ENCODE peak calls at places on chromosome 2, in ten cellular contexts. Q, G, K, M, J, C, I, R, L and U are unnamed samples.

GRCh38 chr2:197858607-197859140 is 54.3 kb downstream of the PLCL1 start:
- DNase-seq in L (no peak), G (no peak), K (no peak), Q (no peak), C (no peak), R (no peak), M (no peak), J (no peak), I (no peak), U (no peak)

GRCh38 chr2:236889791-236890704 is 195.6 kb upstream of the COPS8 start:
- DNase-seq in C (no peak), R (no peak), J (no peak), M (no peak), Q (no peak), I (no peak), G (no peak), L (no peak), K (no peak), U (no peak)

GRCh38 chr2:224401641-224402342 is at the start of gene FAM124B:
- DNase-seq in G (peak), L (no peak), Q (no peak), R (no peak), M (no peak), K (peak), J (peak), C (no peak), I (peak), U (no peak)

GRCh38 chr2:28231110-28231621 is 161.5 kb upstream of the FOSL2 start:
- DNase-seq in G (no peak), R (no peak), M (no peak), L (no peak), I (peak), C (no peak), K (no peak), Q (no peak), J (no peak), U (peak)

GRCh38 chr2:134718956-134719814 is at the start of gene TMEM163:
- DNase-seq in K (no peak), Q (peak), I (no peak), R (peak), G (no peak), J (no peak), M (peak), L (peak), C (no peak), U (no peak)

GRCh38 chr2:160315337-160315736 is 115.3 kb upstream of the ITGB6 start:
- DNase-seq in K (no peak), I (peak), L (no peak), J (no peak), G (no peak), M (no peak), Q (no peak), C (no peak), R (no peak), U (peak)

GRCh38 chr2:219045937-219046550 is 4.7 kb upstream of the CFAP65 start:
- DNase-seq in Q (no peak), R (no peak), K (no peak), L (peak), J (no peak), I (no peak), C (no peak), M (no peak), G (peak), U (no peak)

GRCh38 chr2:112812318-112813042 is 24.1 kb downstream of the IL1B start:
- DNase-seq in K (peak), Q (no peak), M (no peak), L (no peak), J (no peak), I (peak), R (no peak), C (no peak), G (no peak), U (no peak)

GRCh38 chr2:69716555-69717120 is 25.3 kb upstream of the ANXA4 start:
- DNase-seq in Q (no peak), R (no peak), C (no peak), G (no peak), L (no peak), J (no peak), I (peak), M (no peak), K (no peak), U (peak)

GRCh38 chr2:24220534-24221281 is 45.9 kb downstream of the FAM228A start:
- DNase-seq in J (no peak), I (no peak), G (no peak), L (no peak), K (no peak), M (no peak), R (no peak), Q (no peak), C (no peak), U (no peak)

GRCh38 chr2:30683240-30683956 is 123.8 kb downstream of the CAPN13 start:
- DNase-seq in L (no peak), I (no peak), R (no peak), C (no peak), J (no peak), G (no peak), M (no peak), Q (no peak), K (no peak), U (no peak)

GRCh38 chr2:232562515-232563151 is 12.1 kb downstream of the EIF4E2 start:
- DNase-seq in M (no peak), I (no peak), K (no peak), R (no peak), C (no peak), J (no peak), G (no peak), L (no peak), Q (no peak), U (no peak)

GRCh38 chr2:237351796-237352195 is 62.2 kb downstream of the COL6A3 start:
- DNase-seq in G (no peak), C (no peak), I (no peak), L (no peak), R (no peak), J (no peak), Q (no peak), M (no peak), K (no peak), U (no peak)

GRCh38 chr2:239455436-239456203 is 54.8 kb upstream of the HDAC4 start:
- DNase-seq in K (no peak), M (no peak), G (no peak), C (no peak), J (no peak), R (no peak), I (no peak), L (no peak), Q (no peak), U (no peak)

GRCh38 chr2:10042301-10043161 is 819 bp upstream of the KLF11 start:
- DNase-seq in M (peak), L (peak), C (no peak), R (no peak), I (peak), G (no peak), K (no peak), J (peak), Q (no peak), U (peak)

GRCh38 chr2:231715988-231716616 is 7.8 kb downstream of the PTMA start:
- DNase-seq in Q (no peak), C (no peak), L (no peak), I (peak), R (no peak), M (no peak), G (no peak), K (no peak), J (no peak), U (no peak)

GRCh38 chr2:109659356-109660045 is 45.3 kb downstream of the SOWAHC start:
- DNase-seq in G (no peak), J (no peak), K (no peak), L (no peak), Q (no peak), I (no peak), M (no peak), R (no peak), C (no peak), U (no peak)

GRCh38 chr2:230849633-230850357 is 14.9 kb upstream of the ITM2C start:
- DNase-seq in L (peak), I (no peak), C (peak), Q (no peak), J (peak), G (no peak), R (no peak), K (no peak), M (peak), U (no peak)

GRCh38 chr2:19819097-19820065 is 82.4 kb downstream of the TTC32 start:
- DNase-seq in C (no peak), K (peak), Q (no peak), I (peak), L (no peak), J (no peak), G (no peak), M (no peak), R (no peak), U (peak)

GRCh38 chr2:145286716-145287115 is 766.8 kb upstream of the ZEB2 start:
- DNase-seq in I (no peak), L (no peak), K (no peak), J (no peak), G (no peak), C (no peak), R (no peak), Q (no peak), M (no peak), U (no peak)

GRCh38 chr2:15749460-15750432 is 158.1 kb downstream of the DDX1 start:
- DNase-seq in I (peak), C (no peak), G (no peak), R (no peak), K (no peak), M (no peak), L (no peak), J (no peak), Q (no peak), U (no peak)

GRCh38 chr2:191866675-191867506 is 20.0 kb upstream of the CAVIN2 start:
- DNase-seq in L (no peak), I (peak), R (no peak), Q (no peak), J (peak), K (peak), C (no peak), G (no peak), M (no peak), U (peak)

GRCh38 chr2:241123816-241124536 is 21.9 kb upstream of the MTERF4 start:
- DNase-seq in I (no peak), K (no peak), R (no peak), L (no peak), C (peak), J (peak), M (no peak), Q (no peak), G (no peak), U (no peak)

GRCh38 chr2:225995788-225996476 is 596.4 kb downstream of the NYAP2 start:
- DNase-seq in J (no peak), G (no peak), C (no peak), L (no peak), I (peak), M (no peak), R (no peak), K (no peak), Q (no peak), U (peak)

GRCh38 chr2:6999161-6999877 is 82.1 kb downstream of the RNF144A start:
- DNase-seq in C (no peak), R (no peak), L (no peak), G (peak), I (no peak), K (no peak), Q (no peak), M (no peak), J (no peak), U (no peak)

GRCh38 chr2:99960724-99961566 is 181.4 kb downstream of the AFF3 start:
- DNase-seq in Q (no peak), M (no peak), L (no peak), I (no peak), R (no peak), J (no peak), C (no peak), K (no peak), G (no peak), U (no peak)

GRCh38 chr2:143632751-143633374 is 503.6 kb downstream of the ARHGAP15 start:
- DNase-seq in I (no peak), R (peak), C (no peak), M (no peak), L (no peak), G (no peak), J (no peak), K (no peak), Q (no peak), U (no peak)

GRCh38 chr2:147433822-147434221 is 411.0 kb upstream of the ACVR2A start:
- DNase-seq in R (no peak), J (no peak), G (no peak), I (no peak), K (no peak), L (no peak), Q (no peak), M (no peak), C (no peak), U (no peak)

GRCh38 chr2:58594175-58594574 is 353.1 kb upstream of the FANCL start:
- DNase-seq in J (no peak), C (no peak), K (no peak), M (no peak), G (no peak), I (no peak), L (peak), Q (peak), R (peak), U (no peak)

GRCh38 chr2:221085936-221086335 is 486.2 kb downstream of the EPHA4 start:
- DNase-seq in J (no peak), G (no peak), Q (no peak), L (no peak), C (no peak), M (no peak), I (no peak), K (no peak), R (no peak), U (no peak)

GRCh38 chr2:71064754-71065621 is 3.5 kb upstream of the NAGK start:
- DNase-seq in R (no peak), G (peak), I (peak), Q (no peak), K (no peak), M (no peak), L (no peak), J (no peak), C (no peak), U (no peak)

GRCh38 chr2:27627963-27628766 is 647 bp downstream of the CCDC121 start:
- DNase-seq in K (peak), R (no peak), J (peak), I (peak), Q (no peak), L (no peak), M (no peak), C (peak), G (no peak), U (peak)

GRCh38 chr2:73925853-73926492 is 707 bp upstream of the DGUOK start:
- DNase-seq in J (peak), K (no peak), G (no peak), M (no peak), C (no peak), Q (no peak), L (no peak), I (no peak), R (no peak), U (no peak)

GRCh38 chr2:236806133-236806532 is 236.5 kb downstream of the ACKR3 start:
- DNase-seq in M (no peak), K (no peak), C (no peak), Q (no peak), J (no peak), L (no peak), I (peak), R (no peak), G (no peak), U (no peak)

GRCh38 chr2:165746501-165746900 is 47.5 kb downstream of the GALNT3 start:
- DNase-seq in Q (no peak), L (no peak), G (no peak), C (no peak), J (no peak), R (no peak), I (no peak), K (no peak), M (no peak), U (no peak)

GRCh38 chr2:217794133-217794986 is 208.4 kb downstream of the TNS1 start:
- DNase-seq in J (no peak), K (no peak), G (no peak), Q (no peak), L (no peak), C (no peak), I (no peak), M (no peak), R (no peak), U (no peak)